ENCODE peak calls at places on chromosomes 1 and 21, in four cellular contexts. One of them, this sample, is unnamed.

GRCh38 chr1:216464489-216464888 is 41.2 kb upstream of the USH2A start:
- DNase-seq in breast epithelium: no peak
- DNase-seq in testis: no peak
- DNase-seq in CD4-positive, alpha-beta memory T cell: no peak
- DNase-seq in this sample: no peak

GRCh38 chr1:234970371-234970730 is 158.3 kb downstream of the TOMM20 start:
- DNase-seq in CD4-positive, alpha-beta memory T cell: no peak
- DNase-seq in testis: no peak
- DNase-seq in breast epithelium: no peak
- DNase-seq in this sample: no peak

GRCh38 chr1:7207875-7208646 is 422.8 kb downstream of the CAMTA1 start:
- DNase-seq in CD4-positive, alpha-beta memory T cell: no peak
- DNase-seq in testis: peak; percentile 82
- DNase-seq in breast epithelium: no peak
- DNase-seq in this sample: no peak

GRCh38 chr1:82153282-82153630 is 352.5 kb downstream of the ADGRL2 start:
- DNase-seq in breast epithelium: no peak
- DNase-seq in CD4-positive, alpha-beta memory T cell: no peak
- DNase-seq in testis: no peak
- DNase-seq in this sample: no peak

GRCh38 chr1:205512059-205513045 is 7.9 kb downstream of the CDK18 start:
- DNase-seq in CD4-positive, alpha-beta memory T cell: no peak
- DNase-seq in breast epithelium: no peak
- DNase-seq in testis: no peak
- DNase-seq in this sample: peak; percentile 77

GRCh38 chr1:27666791-27667254 is 5.2 kb downstream of the IFI6 start:
- DNase-seq in testis: no peak
- DNase-seq in breast epithelium: no peak
- DNase-seq in CD4-positive, alpha-beta memory T cell: no peak
- DNase-seq in this sample: no peak

GRCh38 chr1:2472561-2473166 is 3.4 kb upstream of the PLCH2 start:
- DNase-seq in testis: no peak
- DNase-seq in breast epithelium: no peak
- DNase-seq in CD4-positive, alpha-beta memory T cell: no peak
- DNase-seq in this sample: no peak

GRCh38 chr1:211711313-211711712 is 35.9 kb upstream of the NEK2 start:
- DNase-seq in testis: no peak
- DNase-seq in breast epithelium: no peak
- DNase-seq in CD4-positive, alpha-beta memory T cell: no peak
- DNase-seq in this sample: no peak

GRCh38 chr1:190478193-190479007 is 736 bp upstream of the BRINP3 start:
- DNase-seq in breast epithelium: no peak
- DNase-seq in testis: peak; percentile 15
- DNase-seq in CD4-positive, alpha-beta memory T cell: no peak
- DNase-seq in this sample: no peak

GRCh38 chr1:67803380-67804279 is 29.6 kb downstream of the GNG12 start:
- DNase-seq in testis: no peak
- DNase-seq in CD4-positive, alpha-beta memory T cell: no peak
- DNase-seq in breast epithelium: no peak
- DNase-seq in this sample: no peak

GRCh38 chr1:231918239-231919015 is 291.8 kb downstream of the DISC1 start:
- DNase-seq in breast epithelium: no peak
- DNase-seq in CD4-positive, alpha-beta memory T cell: peak; percentile 59
- DNase-seq in testis: no peak
- DNase-seq in this sample: no peak

GRCh38 chr21:34670962-34671348 is 2.2 kb downstream of the CLIC6 start:
- DNase-seq in testis: no peak
- DNase-seq in breast epithelium: no peak
- DNase-seq in CD4-positive, alpha-beta memory T cell: no peak
- DNase-seq in this sample: no peak

GRCh38 chr1:183569141-183569540 is 21.1 kb downstream of the NCF2 start:
- DNase-seq in CD4-positive, alpha-beta memory T cell: no peak
- DNase-seq in breast epithelium: no peak
- DNase-seq in testis: no peak
- DNase-seq in this sample: no peak

GRCh38 chr1:88985692-88986091 is 6.7 kb downstream of the KYAT3 start:
- DNase-seq in breast epithelium: no peak
- DNase-seq in testis: no peak
- DNase-seq in CD4-positive, alpha-beta memory T cell: peak; percentile 19
- DNase-seq in this sample: no peak

GRCh38 chr1:88984553-88984945 is 7.9 kb downstream of the KYAT3 start:
- DNase-seq in CD4-positive, alpha-beta memory T cell: no peak
- DNase-seq in breast epithelium: no peak
- DNase-seq in testis: no peak
- DNase-seq in this sample: no peak

GRCh38 chr1:88985033-88985432 is 7.4 kb downstream of the KYAT3 start:
- DNase-seq in CD4-positive, alpha-beta memory T cell: no peak
- DNase-seq in testis: peak; percentile 87
- DNase-seq in breast epithelium: no peak
- DNase-seq in this sample: no peak

GRCh38 chr1:88982055-88982454 is 10.4 kb downstream of the KYAT3 start:
- DNase-seq in testis: no peak
- DNase-seq in breast epithelium: no peak
- DNase-seq in CD4-positive, alpha-beta memory T cell: no peak
- DNase-seq in this sample: no peak

GRCh38 chr1:88983791-88984552 is 8.5 kb downstream of the KYAT3 start:
- DNase-seq in breast epithelium: no peak
- DNase-seq in testis: no peak
- DNase-seq in CD4-positive, alpha-beta memory T cell: peak; percentile 63
- DNase-seq in this sample: no peak
- H3K4me3 ChIP-seq in breast epithelium: no peak overlapping the region
- H3K4me3 ChIP-seq in testis: no peak overlapping the region
- H3K4me3 ChIP-seq in CD4-positive, alpha-beta memory T cell: no peak overlapping the region
- H3K4me3 ChIP-seq in this sample: no peak overlapping the region

DNA sequence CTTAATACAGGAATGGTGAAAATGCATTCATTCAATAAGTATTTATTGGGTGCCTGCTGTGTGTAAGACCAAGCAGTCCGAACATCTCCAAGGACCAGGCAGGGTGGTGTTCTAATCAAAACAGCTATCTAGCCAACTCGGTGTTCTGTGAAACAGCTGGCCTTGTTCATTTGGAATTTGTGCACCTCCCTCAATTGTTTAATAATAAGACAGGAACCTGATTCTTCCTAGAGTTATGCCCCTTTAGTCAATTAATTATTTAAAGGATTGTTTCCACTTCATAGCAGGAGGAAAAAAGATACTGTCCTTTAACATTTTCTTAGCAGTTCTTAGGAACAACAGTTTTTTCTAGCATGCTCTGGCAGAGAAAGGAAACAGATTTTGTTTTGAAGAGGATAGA is 30.4 kb downstream of the S100A10 start:
- DNase-seq in breast epithelium: no peak
- DNase-seq in CD4-positive, alpha-beta memory T cell: no peak
- DNase-seq in testis: no peak
- DNase-seq in this sample: no peak
- H3K4me1 ChIP-seq in breast epithelium: no peaks in the 10 kb centered on the region
- H3K4me1 ChIP-seq in CD4-positive, alpha-beta memory T cell: peaks cover 10% of the 10 kb centered on the region
- H3K4me1 ChIP-seq in testis: no peaks in the 10 kb centered on the region
- H3K4me1 ChIP-seq in this sample: no peaks in the 10 kb centered on the region

GRCh38 chr1:71037829-71038620 is 9.6 kb downstream of the PTGER3 start:
- DNase-seq in testis: no peak
- DNase-seq in CD4-positive, alpha-beta memory T cell: no peak
- DNase-seq in breast epithelium: no peak
- DNase-seq in this sample: no peak

GRCh38 chr1:71043061-71043460 is 4.6 kb downstream of the PTGER3 start:
- DNase-seq in breast epithelium: no peak
- DNase-seq in testis: no peak
- DNase-seq in CD4-positive, alpha-beta memory T cell: no peak
- DNase-seq in this sample: no peak

GRCh38 chr1:71039666-71040262 is 7.9 kb downstream of the PTGER3 start:
- DNase-seq in CD4-positive, alpha-beta memory T cell: no peak
- DNase-seq in testis: no peak
- DNase-seq in breast epithelium: no peak
- DNase-seq in this sample: no peak

GRCh38 chr1:71037066-71037465 is 10.6 kb downstream of the PTGER3 start:
- DNase-seq in CD4-positive, alpha-beta memory T cell: no peak
- DNase-seq in breast epithelium: no peak
- DNase-seq in testis: no peak
- DNase-seq in this sample: no peak

GRCh38 chr1:71038942-71039341 is 8.7 kb downstream of the PTGER3 start:
- DNase-seq in breast epithelium: no peak
- DNase-seq in CD4-positive, alpha-beta memory T cell: no peak
- DNase-seq in testis: no peak
- DNase-seq in this sample: no peak
- H3K4me3 ChIP-seq in breast epithelium: no peak overlapping the region
- H3K4me3 ChIP-seq in CD4-positive, alpha-beta memory T cell: no peak overlapping the region
- H3K4me3 ChIP-seq in testis: no peak overlapping the region
- H3K4me3 ChIP-seq in this sample: no peak overlapping the region

DNA sequence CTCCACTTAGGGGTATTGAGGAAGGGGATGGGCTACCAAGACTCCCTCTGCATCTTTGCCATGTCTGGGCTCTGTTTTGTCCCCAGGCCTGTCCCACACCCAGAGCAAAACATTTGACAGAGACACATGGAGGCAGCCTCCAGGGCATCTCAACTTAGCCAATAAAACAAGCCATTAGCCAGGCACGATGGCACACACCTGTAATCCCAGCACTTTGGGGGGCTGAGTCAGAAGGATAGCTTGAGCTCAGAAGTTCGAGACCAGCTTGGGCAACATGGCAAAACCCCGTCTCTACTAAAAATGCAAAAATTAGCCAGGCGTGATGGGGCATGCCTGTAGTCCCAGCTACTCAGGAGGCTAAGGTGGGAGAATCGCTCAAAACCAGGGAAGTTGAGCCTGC is 120.3 kb upstream of the IPO9 start:
- DNase-seq in breast epithelium: no peak
- DNase-seq in testis: no peak
- DNase-seq in CD4-positive, alpha-beta memory T cell: no peak
- DNase-seq in this sample: no peak
- H3K4me1 ChIP-seq in breast epithelium: no peaks in the 10 kb centered on the region
- H3K4me1 ChIP-seq in testis: peaks cover 21% of the 10 kb centered on the region
- H3K4me1 ChIP-seq in CD4-positive, alpha-beta memory T cell: peaks cover 4% of the 10 kb centered on the region
- H3K4me1 ChIP-seq in this sample: peaks cover 47% of the 10 kb centered on the region